ENCODE peak calls at places on chromosomes 7 and 10, in five cellular contexts. I is mesenchymal stem cell, O is H9, V is trophoblast cell, U is H1. Y is an unnamed sample.

GRCh38 chr7:134804854-134805253 is 25.4 kb downstream of the CALD1 start:
- DNase-seq in V (no peak), I (no peak), U (no peak), O (no peak), Y (no peak)

GRCh38 chr7:121102619-121103018 is 114.1 kb downstream of the CPED1 start:
- DNase-seq in U (no peak), I (no peak), V (peak), O (peak), Y (no peak)

GRCh38 chr10:126468876-126469643 is 80.8 kb upstream of the ADAM12 start:
- DNase-seq in O (no peak), I (peak), U (no peak), V (no peak), Y (no peak)

GRCh38 chr10:9786576-9786975 is 1231.1 kb upstream of the CELF2 start:
- DNase-seq in V (no peak), U (no peak), I (peak), O (no peak), Y (no peak)

GRCh38 chr7:6258440-6259182 is 13.8 kb downstream of the CYTH3 start:
- DNase-seq in I (peak), V (no peak), O (no peak), U (peak), Y (no peak)

GRCh38 chr7:149610441-149611011 is 112.9 kb upstream of the ZNF746 start:
- DNase-seq in U (no peak), V (no peak), I (no peak), O (no peak), Y (no peak)

GRCh38 chr7:43674559-43675436 is 54.5 kb downstream of the COA1 start:
- DNase-seq in I (peak), U (no peak), V (no peak), O (no peak), Y (no peak)

GRCh38 chr7:66869660-66870450 is 51.2 kb upstream of the TMEM248 start:
- DNase-seq in O (no peak), U (no peak), V (no peak), I (no peak), Y (no peak)

GRCh38 chr7:81433692-81434331 is 336.0 kb downstream of the HGF start:
- DNase-seq in I (no peak), U (no peak), O (no peak), V (no peak), Y (no peak)

GRCh38 chr7:115087437-115087836 is 165.5 kb downstream of the MDFIC start:
- DNase-seq in U (no peak), I (peak), V (peak), O (no peak), Y (no peak)

GRCh38 chr10:96541921-96542320 is 28.2 kb upstream of the TLL2 start:
- DNase-seq in I (peak), V (no peak), U (no peak), O (no peak), Y (no peak)

GRCh38 chr10:81873932-81874816 is 820 bp upstream of the NRG3 start:
- DNase-seq in V (no peak), U (peak), O (peak), I (peak), Y (peak)

GRCh38 chr7:42494199-42494710 is 257.2 kb upstream of the GLI3 start:
- DNase-seq in I (peak), U (no peak), O (no peak), V (no peak), Y (no peak)

GRCh38 chr10:97623277-97623676 is 10.0 kb downstream of the MORN4 start:
- DNase-seq in O (no peak), V (no peak), I (no peak), U (no peak), Y (no peak)

GRCh38 chr10:84267503-84268126 is 22.8 kb downstream of the RGR start:
- DNase-seq in O (peak), U (peak), I (peak), V (peak), Y (peak)

GRCh38 chr7:96016056-96016455 is 243.7 kb downstream of the DYNC1I1 start:
- DNase-seq in I (no peak), U (no peak), V (no peak), O (no peak), Y (no peak)

GRCh38 chr10:15278786-15279185 is 92.3 kb downstream of the FAM171A1 start:
- DNase-seq in I (no peak), O (no peak), V (no peak), U (no peak), Y (no peak)

GRCh38 chr7:5780801-5781496 is 514 bp downstream of the RNF216 start:
- DNase-seq in V (peak), U (peak), I (peak), O (peak), Y (peak)

GRCh38 chr7:151276651-151277590 is 28.4 kb upstream of the SMARCD3 start:
- DNase-seq in V (no peak), O (peak), U (peak), I (peak), Y (peak)

GRCh38 chr7:149771199-149771636 is 2.2 kb downstream of the ZNF467 start:
- DNase-seq in U (no peak), I (no peak), O (no peak), V (no peak), Y (no peak)

GRCh38 chr10:67520924-67521520 is 175.0 kb downstream of the CTNNA3 start:
- DNase-seq in V (peak), O (peak), U (peak), I (peak), Y (peak)

GRCh38 chr7:99631311-99632109 is 14.8 kb downstream of the ZSCAN25 start:
- DNase-seq in U (no peak), O (peak), V (peak), I (no peak), Y (no peak)

GRCh38 chr7:68407460-68407859 is 1190.8 kb upstream of the AUTS2 start:
- DNase-seq in V (no peak), U (no peak), I (no peak), O (no peak), Y (no peak)

GRCh38 chr7:37853468-37853867 is 5.1 kb downstream of the NME8 start:
- DNase-seq in I (no peak), O (no peak), U (no peak), V (no peak), Y (no peak)

GRCh38 chr10:2584385-2584784 is 483.0 kb upstream of the PFKP start:
- DNase-seq in O (no peak), V (no peak), U (no peak), I (no peak), Y (no peak)

GRCh38 chr7:44057181-44057848 is 8.1 kb downstream of the PGAM2 start:
- DNase-seq in V (no peak), I (no peak), U (no peak), O (no peak), Y (no peak)

GRCh38 chr7:36080843-36081242 is 72.2 kb upstream of the EEPD1 start:
- DNase-seq in O (no peak), I (no peak), U (no peak), V (no peak), Y (no peak)

GRCh38 chr7:79876769-79877362 is 257.8 kb upstream of the GNAI1 start:
- DNase-seq in I (peak), U (no peak), V (no peak), O (no peak), Y (no peak)

GRCh38 chr10:42933454-42934340 is 143.2 kb upstream of the RET start:
- DNase-seq in V (no peak), O (peak), U (peak), I (no peak), Y (no peak)

GRCh38 chr7:65840446-65840845 is 32.4 kb upstream of the VKORC1L1 start:
- DNase-seq in O (peak), I (no peak), V (no peak), U (no peak), Y (no peak)

GRCh38 chr10:86687750-86688149 is 19.4 kb downstream of the LDB3 start:
- DNase-seq in U (no peak), V (peak), I (peak), O (no peak), Y (no peak)

GRCh38 chr10:86686972-86687371 is 18.7 kb downstream of the LDB3 start:
- DNase-seq in O (no peak), U (no peak), V (no peak), I (no peak), Y (no peak)

GRCh38 chr10:86689146-86689545 is 20.8 kb downstream of the LDB3 start:
- DNase-seq in O (no peak), V (no peak), U (no peak), I (no peak), Y (no peak)

GRCh38 chr10:86690231-86690630 is 21.9 kb downstream of the LDB3 start:
- DNase-seq in V (no peak), O (no peak), U (no peak), I (no peak), Y (no peak)

GRCh38 chr10:86688398-86688921 is 20.1 kb downstream of the LDB3 start:
- DNase-seq in O (peak), V (peak), U (peak), I (peak), Y (peak)
- H2BK12ac ChIP-seq in O (no peak), V (no peak), U (no peak), I (peak), Y (no peak)

DNA sequence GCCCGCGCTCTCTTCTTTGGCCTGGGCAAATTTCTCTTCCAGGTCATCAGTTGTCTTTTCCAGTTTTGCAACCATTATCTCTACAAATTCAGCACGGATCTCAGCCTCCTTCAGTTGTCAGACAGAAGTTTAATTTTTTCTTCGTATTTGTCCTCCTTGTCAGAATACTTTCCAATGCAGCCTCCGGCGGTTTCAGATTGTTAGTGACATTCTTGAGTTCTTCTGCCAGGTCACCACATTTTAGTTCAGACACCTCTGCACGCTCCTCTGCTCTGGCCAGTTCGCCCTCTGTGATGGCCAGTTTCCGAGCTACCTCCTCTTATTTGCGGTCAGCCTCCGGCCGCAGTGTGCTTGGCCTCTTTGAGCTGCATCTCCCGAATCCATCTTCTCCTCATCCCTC is 32.8 kb upstream of the CPN1 start:
- DNase-seq in V (peak), U (no peak), I (no peak), O (no peak), Y (no peak)
- H2BK12ac ChIP-seq in V (no peak), U (no peak), I (no peak), O (no peak), Y (no peak)

GRCh38 chr7:113179313-113179712 is 61.0 kb upstream of the SMIM30 start:
- DNase-seq in U (no peak), V (peak), O (no peak), I (no peak), Y (no peak)
- H2BK12ac ChIP-seq in U (no peak), V (no peak), O (no peak), I (no peak), Y (no peak)

GRCh38 chr10:77286851-77287250 is 350.8 kb downstream of the KCNMA1 start:
- DNase-seq in V (no peak), O (no peak), U (no peak), I (no peak), Y (no peak)
- H2BK12ac ChIP-seq in V (peak), O (no peak), U (no peak), I (no peak), Y (no peak)

Y was measured in neuronal stem cell.